ENCODE peak calls at places on chromosomes 6 and 20, in five cellular contexts. G, D, X, R and V are unnamed samples.

GRCh38 chr6:118933855-118934460 is 1.0 kb downstream of the MCM9 start:
- DNase-seq in R (no peak), D (no peak), G (no peak), X (no peak), V (no peak)

GRCh38 chr6:14555804-14556203 is 438.2 kb downstream of the CD83 start:
- DNase-seq in R (no peak), D (no peak), G (no peak), X (no peak), V (no peak)

GRCh38 chr20:18524646-18525045 is 16.9 kb downstream of the SEC23B start:
- DNase-seq in R (no peak), G (no peak), X (no peak), D (no peak), V (peak)

GRCh38 chr6:140636237-140636636 is 1261.8 kb upstream of the CITED2 start:
- DNase-seq in X (no peak), R (no peak), G (no peak), D (no peak), V (no peak)

GRCh38 chr6:455835-456234 is 64.3 kb downstream of the IRF4 start:
- DNase-seq in D (no peak), G (no peak), R (no peak), X (no peak), V (no peak)

GRCh38 chr6:10030942-10031537 is 383.8 kb downstream of the TFAP2A start:
- DNase-seq in R (no peak), G (no peak), D (peak), X (no peak), V (no peak)

GRCh38 chr6:35360349-35361138 is 18.2 kb downstream of the PPARD start:
- DNase-seq in G (no peak), R (no peak), X (no peak), D (peak), V (no peak)

GRCh38 chr20:51463998-51464397 is 78.5 kb downstream of the NFATC2 start:
- DNase-seq in D (no peak), G (no peak), R (no peak), X (no peak), V (no peak)

GRCh38 chr6:3281669-3282460 is 23.1 kb downstream of the PSMG4 start:
- DNase-seq in G (no peak), D (peak), X (no peak), R (no peak), V (peak)

GRCh38 chr6:79249136-79249535 is 14.7 kb upstream of the HMGN3 start:
- DNase-seq in R (no peak), X (no peak), G (no peak), D (no peak), V (no peak)

GRCh38 chr6:99522531-99522930 is 7.3 kb upstream of the USP45 start:
- DNase-seq in G (no peak), R (no peak), X (no peak), D (peak), V (no peak)

GRCh38 chr6:28880894-28881780 is 42.6 kb downstream of the TRIM27 start:
- DNase-seq in D (peak), R (peak), G (peak), X (peak), V (no peak)

GRCh38 chr6:39017481-39017880 is 31.1 kb upstream of the GLP1R start:
- DNase-seq in G (no peak), R (no peak), D (no peak), X (no peak), V (no peak)

GRCh38 chr6:133707456-133707855 is 181.5 kb upstream of the TCF21 start:
- DNase-seq in R (no peak), X (no peak), D (no peak), G (peak), V (peak)

GRCh38 chr6:136860043-136860442 is 37.7 kb downstream of the PEX7 start:
- DNase-seq in R (no peak), X (no peak), D (no peak), G (no peak), V (no peak)

GRCh38 chr6:142728367-142728766 is 216.6 kb downstream of the HIVEP2 start:
- DNase-seq in G (no peak), D (no peak), R (no peak), X (no peak), V (no peak)